ENCODE peak calls at places on chromosomes 5 and 9, in nine cellular contexts. P is memory B cell; S is NCI-H1436; V is NCI-H1105 treated with DMSO at 0.1 percent for 48 hours; G is activated CD4-positive, alpha-beta T cell treated with anti-CD3 and anti-CD28 coated beads, Interleukin-2, amount 50 U/mL, for 4 hours; C is AG04450; U is HFF-Myc; N is SK-N-SH; M is AG10803. F is an unnamed sample.

GRCh38 chr9:128420060-128420650 is 502 bp upstream of the CERCAM start:
- DNase-seq in C (no peak), N (peak; percentile 96), M (peak; percentile 54), G (peak; percentile 49), P (peak; percentile 79), U (no peak), V (peak; percentile 45), S (peak; percentile 46), F (peak; percentile 77)

GRCh38 chr5:1652873-1653707 is 129.3 kb upstream of the LPCAT1 start:
- DNase-seq in P (peak; percentile 45), U (no peak), N (no peak), M (peak; percentile 15), V (no peak), S (no peak), C (no peak), G (no peak), F (peak; percentile 55)

GRCh38 chr5:124825250-124825982 is 79.0 kb upstream of the ZNF608 start:
- DNase-seq in P (peak; percentile 40), M (no peak), V (no peak), G (no peak), N (no peak), C (no peak), U (no peak), S (no peak), F (peak; percentile 74)

GRCh38 chr9:3186751-3187150 is 339.1 kb downstream of the RFX3 start:
- DNase-seq in P (no peak), G (no peak), S (no peak), N (no peak), V (no peak), M (no peak), C (no peak), U (no peak), F (no peak)

GRCh38 chr9:112086627-112087026 is 88.5 kb downstream of the SUSD1 start:
- DNase-seq in N (peak; percentile 42), S (no peak), U (no peak), C (no peak), G (no peak), V (peak; percentile 32), M (peak; percentile 36), P (no peak), F (no peak)

GRCh38 chr5:65356274-65356673 is 125.4 kb downstream of the ADAMTS6 start:
- DNase-seq in U (no peak), M (no peak), V (no peak), S (no peak), G (no peak), C (no peak), N (no peak), P (no peak), F (no peak)

GRCh38 chr9:99274016-99274415 is 51.9 kb downstream of the SEC61B start:
- DNase-seq in G (no peak), S (no peak), M (no peak), C (no peak), U (no peak), N (no peak), V (no peak), P (no peak), F (no peak)

GRCh38 chr9:29697011-29697410 is 2123.7 kb upstream of the C9orf72 start:
- DNase-seq in V (no peak), G (no peak), N (no peak), S (no peak), U (no peak), C (no peak), M (no peak), P (no peak), F (no peak)

GRCh38 chr9:110950041-110950645 is 88.1 kb downstream of the LPAR1 start:
- DNase-seq in N (no peak), C (no peak), V (no peak), U (no peak), S (no peak), M (peak; percentile 50), P (no peak), G (no peak), F (no peak)

GRCh38 chr9:118686940-118687339 is 682.3 kb downstream of the BRINP1 start:
- DNase-seq in G (no peak), U (no peak), S (peak; percentile 63), M (no peak), V (peak; percentile 88), P (no peak), N (no peak), C (no peak), F (no peak)

GRCh38 chr5:155631116-155631515 is 617.6 kb downstream of the KIF4B start:
- DNase-seq in N (no peak), U (no peak), S (no peak), M (peak; percentile 65), C (no peak), G (no peak), P (no peak), V (no peak), F (no peak)

F was measured in naive B cell.